ENCODE peak calls at places on chromosomes 1 and 21, in eight cellular contexts. One of them, this sample, is unnamed.

GRCh38 chr1:23639460-23639859 is 52.1 kb upstream of the RPL11 start:
- DNase-seq in HuH-7: no peak
- DNase-seq in D721Med: no peak
- DNase-seq in ovary: no peak
- DNase-seq in IMR-90: no peak
- DNase-seq in NCI-H345: no peak
- DNase-seq in iris pigment epithelial cell: no peak
- DNase-seq in D341Med: no peak
- DNase-seq in this sample: no peak

GRCh38 chr1:5648410-5649165 is 343.6 kb downstream of the NPHP4 start:
- DNase-seq in HuH-7: no peak
- DNase-seq in D721Med: no peak
- DNase-seq in ovary: no peak
- DNase-seq in IMR-90: no peak
- DNase-seq in NCI-H345: peak
- DNase-seq in iris pigment epithelial cell: no peak
- DNase-seq in D341Med: no peak
- DNase-seq in this sample: no peak

GRCh38 chr1:187948170-187948794 is 1119.5 kb downstream of the PLA2G4A start:
- DNase-seq in HuH-7: no peak
- DNase-seq in D721Med: no peak
- DNase-seq in ovary: no peak
- DNase-seq in IMR-90: no peak
- DNase-seq in NCI-H345: no peak
- DNase-seq in iris pigment epithelial cell: no peak
- DNase-seq in D341Med: no peak
- DNase-seq in this sample: no peak

GRCh38 chr1:162319510-162320160 is 57.0 kb downstream of the SPATA46 start:
- DNase-seq in HuH-7: no peak
- DNase-seq in D721Med: no peak
- DNase-seq in ovary: no peak
- DNase-seq in IMR-90: peak
- DNase-seq in NCI-H345: no peak
- DNase-seq in iris pigment epithelial cell: peak
- DNase-seq in D341Med: no peak
- DNase-seq in this sample: no peak

GRCh38 chr1:59653968-59654367 is 160.8 kb upstream of the HOOK1 start:
- DNase-seq in HuH-7: no peak
- DNase-seq in D721Med: no peak
- DNase-seq in ovary: no peak
- DNase-seq in IMR-90: no peak
- DNase-seq in NCI-H345: no peak
- DNase-seq in iris pigment epithelial cell: no peak
- DNase-seq in D341Med: no peak
- DNase-seq in this sample: no peak

GRCh38 chr1:234331511-234331910 is 41.7 kb upstream of the COA6 start:
- DNase-seq in HuH-7: no peak
- DNase-seq in D721Med: no peak
- DNase-seq in ovary: no peak
- DNase-seq in IMR-90: peak
- DNase-seq in NCI-H345: no peak
- DNase-seq in iris pigment epithelial cell: peak
- DNase-seq in D341Med: no peak
- DNase-seq in this sample: no peak

GRCh38 chr1:181021811-181022434 is 747 bp downstream of the STX6 start:
- DNase-seq in HuH-7: peak
- DNase-seq in D721Med: no peak
- DNase-seq in ovary: peak
- DNase-seq in IMR-90: peak
- DNase-seq in NCI-H345: peak
- DNase-seq in iris pigment epithelial cell: peak
- DNase-seq in D341Med: peak
- DNase-seq in this sample: peak

GRCh38 chr1:21773585-21773984 is 9.4 kb downstream of the USP48 start:
- DNase-seq in HuH-7: no peak
- DNase-seq in D721Med: no peak
- DNase-seq in ovary: no peak
- DNase-seq in IMR-90: no peak
- DNase-seq in NCI-H345: no peak
- DNase-seq in iris pigment epithelial cell: no peak
- DNase-seq in D341Med: no peak
- DNase-seq in this sample: no peak

GRCh38 chr21:36310016-36310415 is 10.0 kb upstream of the MORC3 start:
- DNase-seq in HuH-7: no peak
- DNase-seq in D721Med: no peak
- DNase-seq in ovary: no peak
- DNase-seq in IMR-90: no peak
- DNase-seq in NCI-H345: no peak
- DNase-seq in iris pigment epithelial cell: no peak
- DNase-seq in D341Med: no peak
- DNase-seq in this sample: no peak

GRCh38 chr1:98325646-98326441 is 335.7 kb upstream of the SNX7 start:
- DNase-seq in HuH-7: no peak
- DNase-seq in D721Med: no peak
- DNase-seq in ovary: peak
- DNase-seq in IMR-90: peak
- DNase-seq in NCI-H345: no peak
- DNase-seq in iris pigment epithelial cell: peak
- DNase-seq in D341Med: no peak
- DNase-seq in this sample: peak

GRCh38 chr1:89995595-89996397 is 886 bp downstream of the ZNF326 start:
- DNase-seq in HuH-7: no peak
- DNase-seq in D721Med: no peak
- DNase-seq in ovary: no peak
- DNase-seq in IMR-90: no peak
- DNase-seq in NCI-H345: no peak
- DNase-seq in iris pigment epithelial cell: peak
- DNase-seq in D341Med: no peak
- DNase-seq in this sample: peak

GRCh38 chr1:64505232-64505943 is 35.5 kb downstream of the CACHD1 start:
- DNase-seq in HuH-7: no peak
- DNase-seq in D721Med: peak
- DNase-seq in ovary: peak
- DNase-seq in IMR-90: no peak
- DNase-seq in NCI-H345: no peak
- DNase-seq in iris pigment epithelial cell: no peak
- DNase-seq in D341Med: peak
- DNase-seq in this sample: no peak

GRCh38 chr1:154760469-154760933 is 109.6 kb downstream of the KCNN3 start:
- DNase-seq in HuH-7: peak
- DNase-seq in D721Med: peak
- DNase-seq in ovary: peak
- DNase-seq in IMR-90: no peak
- DNase-seq in NCI-H345: peak
- DNase-seq in iris pigment epithelial cell: no peak
- DNase-seq in D341Med: no peak
- DNase-seq in this sample: no peak

GRCh38 chr21:45105906-45106485 is 31.6 kb downstream of the ADARB1 start:
- DNase-seq in HuH-7: no peak
- DNase-seq in D721Med: no peak
- DNase-seq in ovary: no peak
- DNase-seq in IMR-90: no peak
- DNase-seq in NCI-H345: no peak
- DNase-seq in iris pigment epithelial cell: no peak
- DNase-seq in D341Med: no peak
- DNase-seq in this sample: no peak

GRCh38 chr1:36486436-36487335 is 4.0 kb upstream of the CSF3R start:
- DNase-seq in HuH-7: peak
- DNase-seq in D721Med: no peak
- DNase-seq in ovary: peak
- DNase-seq in IMR-90: no peak
- DNase-seq in NCI-H345: no peak
- DNase-seq in iris pigment epithelial cell: peak
- DNase-seq in D341Med: no peak
- DNase-seq in this sample: peak

GRCh38 chr1:174913225-174913903 is 86.4 kb upstream of the CACYBP start:
- DNase-seq in HuH-7: no peak
- DNase-seq in D721Med: no peak
- DNase-seq in ovary: no peak
- DNase-seq in IMR-90: no peak
- DNase-seq in NCI-H345: no peak
- DNase-seq in iris pigment epithelial cell: no peak
- DNase-seq in D341Med: no peak
- DNase-seq in this sample: peak

GRCh38 chr1:21509351-21510112 is at the start of gene ALPL:
- DNase-seq in HuH-7: no peak
- DNase-seq in D721Med: no peak
- DNase-seq in ovary: no peak
- DNase-seq in IMR-90: no peak
- DNase-seq in NCI-H345: no peak
- DNase-seq in iris pigment epithelial cell: no peak
- DNase-seq in D341Med: no peak
- DNase-seq in this sample: no peak

GRCh38 chr1:84907095-84907827 is 14.3 kb upstream of the LPAR3 start:
- DNase-seq in HuH-7: no peak
- DNase-seq in D721Med: no peak
- DNase-seq in ovary: no peak
- DNase-seq in IMR-90: peak
- DNase-seq in NCI-H345: no peak
- DNase-seq in iris pigment epithelial cell: peak
- DNase-seq in D341Med: no peak
- DNase-seq in this sample: no peak

GRCh38 chr21:31142600-31142999 is 104.3 kb upstream of the KRTAP19-8 start:
- DNase-seq in HuH-7: no peak
- DNase-seq in D721Med: no peak
- DNase-seq in ovary: no peak
- DNase-seq in IMR-90: no peak
- DNase-seq in NCI-H345: no peak
- DNase-seq in iris pigment epithelial cell: no peak
- DNase-seq in D341Med: no peak
- DNase-seq in this sample: no peak

GRCh38 chr1:15739745-15740144 is 2.6 kb upstream of the TMEM82 start:
- DNase-seq in HuH-7: no peak
- DNase-seq in D721Med: no peak
- DNase-seq in ovary: no peak
- DNase-seq in IMR-90: no peak
- DNase-seq in NCI-H345: no peak
- DNase-seq in iris pigment epithelial cell: no peak
- DNase-seq in D341Med: no peak
- DNase-seq in this sample: no peak

GRCh38 chr1:176811896-176812295 is 348.9 kb downstream of the PAPPA2 start:
- DNase-seq in HuH-7: no peak
- DNase-seq in D721Med: no peak
- DNase-seq in ovary: no peak
- DNase-seq in IMR-90: no peak
- DNase-seq in NCI-H345: no peak
- DNase-seq in iris pigment epithelial cell: no peak
- DNase-seq in D341Med: no peak
- DNase-seq in this sample: no peak

GRCh38 chr1:42739753-42740700 is at the start of gene CLDN19:
- DNase-seq in HuH-7: peak
- DNase-seq in D721Med: no peak
- DNase-seq in ovary: no peak
- DNase-seq in IMR-90: no peak
- DNase-seq in NCI-H345: no peak
- DNase-seq in iris pigment epithelial cell: no peak
- DNase-seq in D341Med: no peak
- DNase-seq in this sample: no peak

GRCh38 chr1:2101946-2102345 is 51.7 kb downstream of the PRKCZ start:
- DNase-seq in HuH-7: no peak
- DNase-seq in D721Med: no peak
- DNase-seq in ovary: no peak
- DNase-seq in IMR-90: no peak
- DNase-seq in NCI-H345: no peak
- DNase-seq in iris pigment epithelial cell: no peak
- DNase-seq in D341Med: no peak
- DNase-seq in this sample: no peak

GRCh38 chr21:38950388-38951094 is 144.8 kb downstream of the ETS2 start:
- DNase-seq in HuH-7: peak
- DNase-seq in D721Med: no peak
- DNase-seq in ovary: no peak
- DNase-seq in IMR-90: peak
- DNase-seq in NCI-H345: peak
- DNase-seq in iris pigment epithelial cell: peak
- DNase-seq in D341Med: no peak
- DNase-seq in this sample: peak

GRCh38 chr1:220700591-220701179 is 10.5 kb downstream of the C1orf115 start:
- DNase-seq in HuH-7: no peak
- DNase-seq in D721Med: no peak
- DNase-seq in ovary: no peak
- DNase-seq in IMR-90: no peak
- DNase-seq in NCI-H345: peak
- DNase-seq in iris pigment epithelial cell: no peak
- DNase-seq in D341Med: no peak
- DNase-seq in this sample: no peak

GRCh38 chr1:33099290-33100118 is 18.6 kb downstream of the AZIN2 start:
- DNase-seq in HuH-7: no peak
- DNase-seq in D721Med: no peak
- DNase-seq in ovary: no peak
- DNase-seq in IMR-90: peak
- DNase-seq in NCI-H345: no peak
- DNase-seq in iris pigment epithelial cell: peak
- DNase-seq in D341Med: no peak
- DNase-seq in this sample: peak

GRCh38 chr1:33256335-33256700 is at the start of gene ZNF362:
- DNase-seq in HuH-7: peak
- DNase-seq in D721Med: peak
- DNase-seq in ovary: peak
- DNase-seq in IMR-90: peak
- DNase-seq in NCI-H345: peak
- DNase-seq in iris pigment epithelial cell: peak
- DNase-seq in D341Med: peak
- DNase-seq in this sample: peak

GRCh38 chr1:119254067-119254720 is 113.7 kb upstream of the WARS2 start:
- DNase-seq in HuH-7: no peak
- DNase-seq in D721Med: no peak
- DNase-seq in ovary: no peak
- DNase-seq in IMR-90: no peak
- DNase-seq in NCI-H345: no peak
- DNase-seq in iris pigment epithelial cell: no peak
- DNase-seq in D341Med: no peak
- DNase-seq in this sample: no peak

This sample was measured in OCI-M1.